ENCODE peak calls at places on chromosomes 1 and 21, in ten cellular contexts. P is fibroblast of pulmonary artery, T is omental fat pad, E is SK-N-SH, B is fibroblast of lung, F is mesothelial cell of epicardium, A is cardiac fibroblast, L is brain microvascular endothelial cell, G is kidney epithelial cell, M is neural crest cell. X is an unnamed sample.

GRCh38 chr1:67557731-67558448 is 127.1 kb upstream of the GADD45A start:
- DNase-seq in P (no peak), T (no peak), E (no peak), B (peak), F (no peak), A (no peak), L (no peak), G (no peak), M (no peak), X (no peak)

GRCh38 chr1:66535149-66535548 is 1.2 kb downstream of the SGIP1 start:
- DNase-seq in P (no peak), T (no peak), E (no peak), B (no peak), F (no peak), A (no peak), L (no peak), G (no peak), M (no peak), X (no peak)

GRCh38 chr1:225735252-225736149 is 42.1 kb upstream of the SRP9 start:
- DNase-seq in P (peak), T (peak), E (peak), B (peak), F (no peak), A (peak), L (peak), G (peak), M (no peak), X (no peak)

GRCh38 chr1:157969693-157970485 is 23.6 kb upstream of the KIRREL1 start:
- DNase-seq in P (peak), T (no peak), E (peak), B (peak), F (no peak), A (peak), L (peak), G (no peak), M (peak), X (no peak)

GRCh38 chr1:21939650-21940374 is 2.7 kb upstream of the HSPG2 start:
- DNase-seq in P (peak), T (peak), E (peak), B (peak), F (peak), A (peak), L (peak), G (peak), M (no peak), X (no peak)

GRCh38 chr1:13948851-13949490 is 249.0 kb downstream of the PRDM2 start:
- DNase-seq in P (peak), T (no peak), E (no peak), B (no peak), F (no peak), A (peak), L (no peak), G (no peak), M (no peak), X (no peak)

GRCh38 chr1:11384170-11384554 is 94.8 kb upstream of the DISP3 start:
- DNase-seq in P (no peak), T (no peak), E (no peak), B (peak), F (no peak), A (no peak), L (no peak), G (peak), M (no peak), X (no peak)

GRCh38 chr21:44377201-44377921 is 23.9 kb downstream of the TRPM2 start:
- DNase-seq in P (no peak), T (no peak), E (peak), B (no peak), F (peak), A (no peak), L (no peak), G (no peak), M (no peak), X (no peak)

GRCh38 chr1:61081637-61082335 is 575 bp upstream of the NFIA start:
- DNase-seq in P (peak), T (no peak), E (peak), B (peak), F (peak), A (peak), L (no peak), G (no peak), M (no peak), X (peak)

GRCh38 chr1:18830596-18830995 is 28.9 kb downstream of the TAS1R2 start:
- DNase-seq in P (no peak), T (no peak), E (peak), B (no peak), F (no peak), A (no peak), L (no peak), G (no peak), M (no peak), X (no peak)

GRCh38 chr1:207069858-207070506 is 16.9 kb downstream of the PFKFB2 start:
- DNase-seq in P (no peak), T (no peak), E (no peak), B (no peak), F (no peak), A (no peak), L (no peak), G (no peak), M (no peak), X (no peak)

GRCh38 chr21:33885158-33885514 is 30.5 kb downstream of the ATP5PO start:
- DNase-seq in P (no peak), T (no peak), E (no peak), B (no peak), F (no peak), A (no peak), L (no peak), G (no peak), M (no peak), X (no peak)

GRCh38 chr21:42854246-42855010 is 24.9 kb downstream of the WDR4 start:
- DNase-seq in P (no peak), T (no peak), E (no peak), B (no peak), F (no peak), A (no peak), L (no peak), G (no peak), M (no peak), X (no peak)

GRCh38 chr1:65045022-65045786 is 78.9 kb upstream of the JAK1 start:
- DNase-seq in P (no peak), T (no peak), E (peak), B (no peak), F (no peak), A (no peak), L (no peak), G (no peak), M (no peak), X (no peak)

GRCh38 chr1:15755643-15756040 is 3.0 kb upstream of the FBLIM1 start:
- DNase-seq in P (no peak), T (no peak), E (no peak), B (no peak), F (no peak), A (no peak), L (no peak), G (no peak), M (no peak), X (no peak)

GRCh38 chr1:107529511-107530149 is 388.8 kb downstream of the NTNG1 start:
- DNase-seq in P (peak), T (no peak), E (peak), B (peak), F (no peak), A (peak), L (peak), G (no peak), M (peak), X (no peak)

DNA sequence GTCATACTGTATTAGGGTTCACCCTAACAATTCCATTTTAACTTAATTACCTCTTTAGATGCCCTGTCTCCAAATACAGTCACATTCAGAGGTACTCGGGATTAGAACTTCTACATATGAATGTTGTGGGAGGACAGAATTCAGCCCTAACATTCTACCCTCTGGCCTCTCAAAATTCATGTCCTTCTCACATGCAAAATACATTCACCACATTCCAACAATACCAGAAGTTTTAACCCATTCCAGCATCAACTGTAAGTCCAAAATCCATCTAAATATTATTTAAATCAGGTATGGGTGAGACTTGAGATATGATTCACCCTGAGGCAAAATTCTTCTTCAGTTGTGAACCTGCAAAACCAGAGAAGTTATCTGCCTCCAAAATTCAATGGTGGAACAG is 14.5 kb downstream of the LY9 start:
- DNase-seq in P (no peak), T (no peak), E (no peak), B (no peak), F (no peak), A (no peak), L (no peak), G (no peak), M (no peak), X (no peak)
- TF ChIP-seq CTCF in P (no peak), T (no peak), E (no peak), B (no peak), F (no peak), A (no peak), L (no peak), G (no peak), M (no peak), X (no peak)

GRCh38 chr1:37794372-37795339 is 1.0 kb downstream of the MANEAL start:
- DNase-seq in P (no peak), T (no peak), E (peak), B (no peak), F (no peak), A (no peak), L (no peak), G (no peak), M (no peak), X (no peak)
- TF ChIP-seq CTCF in P (no peak), T (no peak), E (no peak), B (no peak), F (no peak), A (no peak), L (no peak), G (no peak), M (no peak), X (no peak)

GRCh38 chr1:6037338-6037762 is 8.3 kb upstream of the KCNAB2 start:
- DNase-seq in P (peak), T (no peak), E (peak), B (no peak), F (no peak), A (peak), L (peak), G (no peak), M (no peak), X (no peak)

GRCh38 chr1:6034750-6035096 is 11.0 kb upstream of the KCNAB2 start:
- DNase-seq in P (no peak), T (no peak), E (no peak), B (no peak), F (no peak), A (no peak), L (no peak), G (no peak), M (no peak), X (no peak)

GRCh38 chr1:6035265-6035664 is 10.4 kb upstream of the KCNAB2 start:
- DNase-seq in P (no peak), T (no peak), E (no peak), B (no peak), F (no peak), A (no peak), L (no peak), G (no peak), M (no peak), X (no peak)

GRCh38 chr1:6033986-6034749 is 11.5 kb upstream of the KCNAB2 start:
- DNase-seq in P (peak), T (no peak), E (peak), B (no peak), F (peak), A (peak), L (peak), G (no peak), M (peak), X (peak)

DNA sequence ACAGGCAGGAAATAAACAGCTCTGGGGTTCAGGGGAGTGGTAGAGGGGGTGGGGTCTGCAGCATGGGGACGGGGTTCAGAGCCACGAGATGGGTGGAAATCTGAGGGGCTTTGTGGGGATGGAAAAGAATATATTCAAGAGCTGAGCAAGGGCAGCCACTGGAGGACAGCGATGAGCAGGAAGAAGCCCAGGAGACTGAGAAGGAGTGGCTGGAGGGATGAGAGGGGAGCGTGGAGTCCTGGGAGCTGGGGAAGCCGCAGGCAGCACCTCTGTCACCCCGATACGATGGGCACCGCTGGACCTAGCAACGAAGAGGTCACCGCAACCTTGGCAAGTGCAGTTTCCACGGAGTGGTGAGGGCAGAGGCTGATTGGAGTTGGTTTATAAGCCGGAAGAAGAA is 10.0 kb upstream of the KCNAB2 start:
- DNase-seq in P (no peak), T (no peak), E (no peak), B (no peak), F (no peak), A (no peak), L (no peak), G (no peak), M (no peak), X (no peak)
- TF ChIP-seq CTCF in P (no peak), T (no peak), E (no peak), B (no peak), F (no peak), A (no peak), L (peak), G (peak), M (no peak), X (no peak)

GRCh38 chr1:230303069-230303468 is 123.1 kb downstream of the PGBD5 start:
- DNase-seq in P (no peak), T (no peak), E (no peak), B (peak), F (no peak), A (no peak), L (no peak), G (no peak), M (no peak), X (no peak)
- TF ChIP-seq CTCF in P (no peak), T (no peak), E (no peak), B (no peak), F (no peak), A (no peak), L (peak), G (no peak), M (no peak), X (no peak)

GRCh38 chr1:6427445-6428390 is 3.1 kb downstream of the ESPN start:
- DNase-seq in P (no peak), T (no peak), E (no peak), B (no peak), F (no peak), A (no peak), L (no peak), G (no peak), M (no peak), X (no peak)
- TF ChIP-seq CTCF in P (no peak), T (no peak), E (no peak), B (no peak), F (no peak), A (no peak), L (no peak), G (no peak), M (no peak), X (no peak)

GRCh38 chr1:4397196-4397595 is 257.2 kb upstream of the AJAP1 start:
- DNase-seq in P (no peak), T (no peak), E (no peak), B (peak), F (no peak), A (no peak), L (no peak), G (no peak), M (no peak), X (no peak)
- TF ChIP-seq CTCF in P (no peak), T (no peak), E (no peak), B (no peak), F (no peak), A (no peak), L (no peak), G (no peak), M (no peak), X (no peak)

X was measured in natural killer cell.